ENCODE peak calls at places on chromosomes 4 and X, in five cellular contexts. I is breast epithelium, P is prostate gland, H is suprapubic skin, C is K562. E is an unnamed sample.

GRCh38 chr4:7651461-7651921 is 216.8 kb upstream of the PSAPL1 start:
- DNase-seq in C (no peak), P (no peak), I (no peak), H (no peak), E (no peak)

GRCh38 chr4:112853662-112854256 is 195.7 kb upstream of the ANK2 start:
- DNase-seq in C (no peak), P (no peak), I (no peak), H (no peak), E (no peak)

GRCh38 chr4:99382745-99383360 is 30.3 kb upstream of the ADH1C start:
- DNase-seq in C (no peak), H (no peak), I (no peak), P (no peak), E (no peak)

GRCh38 chr4:16794816-16795445 is 103.5 kb downstream of the LDB2 start:
- DNase-seq in I (no peak), P (no peak), H (peak), C (peak), E (peak)

GRCh38 chr4:30380404-30380998 is 339.7 kb upstream of the PCDH7 start:
- DNase-seq in H (no peak), I (no peak), C (peak), P (peak), E (peak)

GRCh38 chr4:173521474-173522159 is 8.4 kb downstream of the HAND2 start:
- DNase-seq in P (no peak), I (no peak), C (no peak), H (no peak), E (no peak)

GRCh38 chrX:98380106-98380505 is 1496.4 kb downstream of the RPA4 start:
- DNase-seq in P (no peak), I (no peak), H (no peak), C (no peak), E (no peak)

GRCh38 chr4:721261-722171 is 15.9 kb downstream of the PCGF3 start:
- DNase-seq in C (no peak), P (no peak), H (no peak), I (no peak), E (peak)

GRCh38 chr4:139763668-139764067 is 98.0 kb downstream of the MGST2 start:
- DNase-seq in I (no peak), P (peak), H (no peak), C (no peak), E (no peak)

GRCh38 chrX:21840199-21840557 is 761 bp downstream of the MBTPS2 start:
- DNase-seq in P (no peak), I (no peak), C (no peak), H (no peak), E (no peak)

GRCh38 chr4:156419080-156419638 is 465.5 kb upstream of the CTSO start:
- DNase-seq in C (no peak), P (no peak), H (no peak), I (no peak), E (no peak)

GRCh38 chr4:11805837-11806236 is 377.1 kb upstream of the HS3ST1 start:
- DNase-seq in I (no peak), H (no peak), C (no peak), P (peak), E (no peak)

GRCh38 chrX:55815546-55815945 is 98.0 kb downstream of the RRAGB start:
- DNase-seq in C (no peak), H (no peak), P (no peak), I (no peak), E (no peak)

GRCh38 chr4:46123872-46124755 is at the start of gene GABRG1:
- DNase-seq in H (no peak), C (no peak), I (no peak), P (no peak), E (no peak)

DNA sequence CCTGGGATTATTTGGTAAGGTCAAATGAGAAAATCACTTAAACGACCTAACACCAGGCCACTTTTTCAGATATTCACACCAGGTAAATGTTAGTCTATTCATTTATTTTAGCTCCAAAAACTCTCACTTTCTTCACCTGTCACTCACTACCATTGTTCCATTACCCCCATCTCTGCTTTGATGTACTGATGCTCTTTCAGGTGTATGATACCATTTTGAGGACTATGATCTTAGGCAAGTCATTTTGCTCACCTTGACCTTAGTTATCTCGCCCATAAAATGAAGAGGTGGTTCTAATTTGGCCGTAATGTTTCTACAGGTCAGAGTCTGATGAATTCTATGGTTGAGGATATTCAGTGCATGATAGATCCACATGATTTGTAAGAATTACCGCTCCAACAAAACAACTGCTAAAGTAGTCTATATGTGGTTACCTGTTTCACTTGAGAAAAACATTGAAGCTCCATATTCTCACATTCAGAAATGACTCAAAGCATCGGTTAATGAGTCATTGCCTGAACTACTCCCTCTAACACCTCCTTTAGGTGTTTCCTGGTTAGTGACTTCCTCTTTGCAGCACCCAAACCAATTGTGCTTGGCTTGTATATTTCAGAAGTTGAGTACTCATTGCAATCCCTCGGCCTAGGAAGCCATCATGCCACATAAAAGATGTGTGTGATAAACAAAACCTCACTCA is 4.5 kb downstream of the DTHD1 start:
- DNase-seq in P (no peak), C (no peak), H (no peak), I (no peak), E (peak)
- TF ChIP-seq POLR2AphosphoS5 in P (no peak), C (no peak), H (no peak), I (no peak), E (peak)

GRCh38 chrX:7925867-7926472 is 1.2 kb downstream of the PNPLA4 start:
- DNase-seq in P (peak), I (peak), C (peak), H (no peak), E (peak)

GRCh38 chrX:7921750-7922149 is 5.5 kb downstream of the PNPLA4 start:
- DNase-seq in P (no peak), I (no peak), C (no peak), H (no peak), E (no peak)

GRCh38 chrX:7926501-7926900 is 712 bp downstream of the PNPLA4 start:
- DNase-seq in P (no peak), C (no peak), H (no peak), I (no peak), E (no peak)

GRCh38 chrX:7926914-7927258 is 327 bp downstream of the PNPLA4 start:
- DNase-seq in P (no peak), I (peak), H (peak), C (no peak), E (no peak)

GRCh38 chrX:7927259-7928167 is at the start of gene PNPLA4:
- DNase-seq in C (peak), H (peak), I (peak), P (peak), E (peak)
- TF ChIP-seq CTCF in C (peak), H (no peak), I (no peak), P (peak), E (no peak)

GRCh38 chr4:145130130-145130529 is 32.0 kb downstream of the ABCE1 start:
- DNase-seq in I (no peak), C (no peak), P (no peak), H (no peak), E (no peak)

GRCh38 chr4:145131848-145132247 is 33.7 kb downstream of the ABCE1 start:
- DNase-seq in C (no peak), I (no peak), P (no peak), H (no peak), E (no peak)

GRCh38 chr4:145130788-145131398 is 32.8 kb downstream of the ABCE1 start:
- DNase-seq in P (no peak), C (no peak), H (no peak), I (no peak), E (no peak)

DNA sequence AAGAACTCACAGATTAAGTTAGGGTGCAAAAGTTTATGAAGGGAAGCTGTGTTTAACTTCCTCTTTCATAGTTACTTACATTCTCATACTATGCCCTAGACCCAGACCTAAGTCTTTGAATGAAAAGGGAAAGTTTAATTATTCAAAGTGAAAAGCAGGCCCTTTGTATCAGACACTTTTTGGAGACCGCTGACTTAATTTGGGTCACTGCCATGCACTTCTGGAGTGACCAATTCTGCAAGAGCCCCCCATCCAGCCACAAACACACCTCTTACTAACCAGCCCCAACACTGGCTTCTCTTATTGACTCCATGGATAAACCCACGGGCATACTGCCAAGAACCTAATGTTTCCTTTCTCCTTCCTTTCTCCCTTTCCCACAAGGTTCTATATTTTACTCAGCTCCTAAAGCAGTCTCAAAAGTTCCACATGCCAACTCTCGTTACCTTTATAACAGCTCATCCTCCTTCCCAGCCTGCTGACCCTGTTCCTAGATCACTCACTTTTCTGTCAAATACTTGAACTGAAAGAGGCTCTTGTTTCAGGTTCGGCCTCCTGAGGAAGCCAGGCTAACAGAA is 34.5 kb downstream of the ABCE1 start:
- DNase-seq in P (no peak), C (no peak), H (no peak), I (no peak), E (no peak)
- TF ChIP-seq POLR2AphosphoS5 in P (no peak), C (peak), H (no peak), I (no peak), E (no peak)

DNA sequence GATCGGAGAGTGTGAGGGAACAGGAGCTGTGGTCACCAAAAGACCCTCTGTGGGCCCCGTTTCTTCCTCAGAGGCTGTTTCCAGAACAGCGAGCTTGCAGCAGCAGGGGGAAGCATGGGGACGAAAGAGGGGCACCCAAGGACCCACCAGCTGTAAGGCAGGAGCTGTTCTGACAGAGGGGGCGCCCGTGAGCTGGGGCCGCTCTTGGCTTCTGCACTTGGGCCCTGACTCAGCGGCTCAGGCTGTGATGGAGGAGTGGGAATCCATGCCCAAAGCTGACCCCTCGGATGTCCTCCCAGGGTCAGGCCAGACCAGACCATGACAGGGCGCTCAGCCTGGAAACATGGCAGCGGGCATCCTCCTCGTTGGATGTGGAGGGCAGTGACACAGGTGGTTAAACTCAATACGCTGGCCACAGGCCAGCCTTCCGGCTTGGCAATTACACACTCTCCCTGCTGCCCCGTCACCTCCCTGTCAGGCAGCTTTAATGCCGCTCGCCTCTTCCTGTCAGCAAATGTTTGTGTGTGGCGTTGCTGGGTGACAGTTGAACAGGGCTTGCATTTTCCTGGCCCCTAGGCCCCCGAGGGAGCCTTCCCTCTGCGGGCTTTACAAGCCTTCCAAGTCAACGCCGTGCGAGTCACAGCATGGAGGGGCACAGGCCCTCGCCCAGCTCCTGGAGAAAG is 620.2 kb downstream of the BCOR start:
- DNase-seq in C (peak), H (peak), P (no peak), I (no peak), E (peak)
- TF ChIP-seq CTCF in C (peak), H (no peak), P (no peak), I (no peak), E (no peak)

GRCh38 chr4:4868506-4869379 is 9.3 kb downstream of the MSX1 start:
- DNase-seq in P (no peak), C (no peak), I (no peak), H (no peak), E (no peak)

GRCh38 chr4:4866124-4866832 is 6.8 kb downstream of the MSX1 start:
- DNase-seq in P (no peak), C (no peak), H (no peak), I (no peak), E (no peak)

GRCh38 chr4:4869380-4869723 is 9.9 kb downstream of the MSX1 start:
- DNase-seq in C (no peak), P (no peak), I (no peak), H (no peak), E (no peak)

GRCh38 chr4:4866833-4867744 is 7.6 kb downstream of the MSX1 start:
- DNase-seq in C (peak), H (no peak), I (no peak), P (no peak), E (no peak)

GRCh38 chr4:4867745-4868505 is 8.5 kb downstream of the MSX1 start:
- DNase-seq in H (no peak), C (no peak), I (no peak), P (no peak), E (no peak)
- TF ChIP-seq POLR2AphosphoS5 in H (no peak), C (no peak), I (no peak), P (no peak), E (no peak)

GRCh38 chr4:132614682-132615081 is 534.4 kb upstream of the PCDH10 start:
- DNase-seq in I (no peak), C (no peak), P (no peak), H (no peak), E (no peak)
- TF ChIP-seq CTCF in I (no peak), C (no peak), P (no peak), H (no peak), E (no peak)

GRCh38 chr4:52956691-52957090 is 94.6 kb downstream of the RASL11B start:
- DNase-seq in H (no peak), P (no peak), C (no peak), I (no peak), E (no peak)

GRCh38 chr4:52957791-52958190 is 95.7 kb downstream of the RASL11B start:
- DNase-seq in C (no peak), I (no peak), P (no peak), H (no peak), E (no peak)

GRCh38 chr4:52959545-52959944 is 97.4 kb downstream of the RASL11B start:
- DNase-seq in C (no peak), I (no peak), P (no peak), H (no peak), E (no peak)

GRCh38 chr4:52957220-52957686 is 95.1 kb downstream of the RASL11B start:
- DNase-seq in I (no peak), C (no peak), H (no peak), P (no peak), E (peak)

GRCh38 chr4:52958232-52958631 is 96.1 kb downstream of the RASL11B start:
- DNase-seq in C (no peak), I (no peak), P (no peak), H (no peak), E (no peak)
- TF ChIP-seq POLR2AphosphoS5 in C (no peak), I (no peak), P (no peak), H (no peak), E (peak)

DNA sequence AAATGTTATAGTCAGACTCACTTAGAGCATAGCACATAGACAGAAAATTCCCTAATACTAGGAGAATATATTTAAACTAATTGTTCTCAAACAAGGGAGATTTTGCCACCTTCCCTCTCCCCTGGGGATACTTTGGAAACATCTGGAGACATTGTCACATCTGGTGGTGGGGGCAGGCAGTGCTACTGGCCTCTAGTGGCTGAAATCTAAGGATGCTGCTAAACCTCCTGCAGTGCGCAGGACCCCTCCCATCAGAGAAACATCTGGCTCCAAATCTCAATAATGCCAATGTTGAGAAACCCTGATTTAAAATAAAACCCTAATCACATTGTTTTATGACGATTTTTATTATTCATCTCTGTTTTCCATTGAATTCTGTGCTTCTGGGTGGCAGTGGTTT is 244.9 kb downstream of the FRMPD4 start:
- DNase-seq in H (no peak), P (no peak), I (no peak), C (peak), E (no peak)
- TF ChIP-seq CTCF in H (no peak), P (no peak), I (no peak), C (peak), E (no peak)